ENCODE peak calls at places on chromosomes 1 and 21, in seven cellular contexts. X is HFF-Myc, Y is uterus, K is GM23248, Z is ovary, U is AG04450, J is lower lobe of right lung. B is an unnamed sample.

GRCh38 chr1:13751458-13751871 is 51.5 kb downstream of the PRDM2 start:
- DNase-seq in J (no peak), K (peak; percentile 29), Z (no peak), Y (no peak), U (no peak), X (no peak), B (no peak)

GRCh38 chr1:14869197-14869596 is 270.7 kb downstream of the KAZN start:
- DNase-seq in X (no peak), Z (no peak), J (no peak), U (no peak), K (peak; percentile 65), Y (no peak), B (peak; percentile 51)

GRCh38 chr1:59601032-59601431 is 213.7 kb upstream of the HOOK1 start:
- DNase-seq in K (peak; percentile 93), J (no peak), X (no peak), Y (no peak), U (no peak), Z (no peak), B (no peak)

GRCh38 chr1:64881281-64881680 is 85.1 kb downstream of the JAK1 start:
- DNase-seq in U (no peak), X (no peak), Z (no peak), J (no peak), Y (no peak), K (peak; percentile 85), B (no peak)

GRCh38 chr1:199313444-199313843 is 674.6 kb downstream of the PTPRC start:
- DNase-seq in J (no peak), K (peak; percentile 6), U (no peak), Y (no peak), Z (no peak), X (no peak), B (no peak)

GRCh38 chr1:206809504-206810084 is 37.3 kb upstream of the IL10 start:
- DNase-seq in K (peak; percentile 59), U (no peak), Z (no peak), J (no peak), Y (no peak), X (no peak), B (peak; percentile 34)

GRCh38 chr1:40607921-40608320 is 57.6 kb downstream of the RIMS3 start:
- DNase-seq in K (no peak), U (no peak), X (no peak), Y (no peak), J (no peak), Z (no peak), B (no peak)

GRCh38 chr1:22778842-22779520 is 68.3 kb downstream of the EPHB2 start:
- DNase-seq in U (no peak), Z (peak; percentile 68), X (no peak), J (no peak), K (no peak), Y (peak; percentile 59), B (no peak)

GRCh38 chr1:160519542-160520435 is 3.3 kb downstream of the SLAMF6 start:
- DNase-seq in J (no peak), X (no peak), Z (no peak), Y (no peak), K (no peak), U (no peak), B (peak; percentile 16)

GRCh38 chr1:24105368-24106160 is 6.4 kb downstream of the MYOM3 start:
- DNase-seq in Y (no peak), Z (no peak), K (no peak), X (no peak), J (peak; percentile 25), U (no peak), B (peak; percentile 28)

GRCh38 chr21:41166947-41167346 is 1.0 kb upstream of the BACE2 start:
- DNase-seq in K (peak; percentile 44), U (no peak), Z (peak; percentile 47), X (no peak), J (no peak), Y (peak; percentile 51), B (no peak)

GRCh38 chr1:35266306-35266705 is 2.2 kb upstream of the ZMYM4 start:
- DNase-seq in K (no peak), Y (no peak), U (no peak), X (no peak), Z (no peak), J (no peak), B (no peak)

GRCh38 chr1:204321665-204322064 is 38.1 kb downstream of the PLEKHA6 start:
- DNase-seq in U (no peak), J (no peak), Y (no peak), Z (no peak), X (no peak), K (peak; percentile 89), B (peak; percentile 44)

GRCh38 chr1:59917026-59917784 is 9.4 kb downstream of the CYP2J2 start:
- DNase-seq in Y (no peak), J (no peak), X (no peak), Z (no peak), K (no peak), U (no peak), B (no peak)

GRCh38 chr1:161032409-161032808 is 6.4 kb downstream of the TSTD1 start:
- DNase-seq in Y (no peak), X (no peak), J (no peak), K (no peak), Z (no peak), U (no peak), B (no peak)

GRCh38 chr1:224774378-224774777 is 155.1 kb upstream of the DNAH14 start:
- DNase-seq in J (no peak), X (no peak), K (no peak), Z (no peak), Y (no peak), U (no peak), B (no peak)

GRCh38 chr1:206094024-206094423 is 23.2 kb downstream of the AVPR1B start:
- DNase-seq in U (no peak), Z (no peak), Y (no peak), X (no peak), K (no peak), J (no peak), B (no peak)

GRCh38 chr1:1623181-1623630 is 7.9 kb downstream of the MIB2 start:
- DNase-seq in K (no peak), Z (no peak), U (no peak), J (no peak), X (no peak), Y (no peak), B (no peak)

GRCh38 chr1:234517087-234517802 is 38.3 kb upstream of the TARBP1 start:
- DNase-seq in J (no peak), X (no peak), Z (no peak), U (no peak), Y (no peak), K (no peak), B (no peak)

GRCh38 chr1:97427371-97427770 is 493.5 kb downstream of the DPYD start:
- DNase-seq in J (no peak), X (no peak), Y (no peak), K (no peak), U (no peak), Z (no peak), B (no peak)

GRCh38 chr1:97423397-97423796 is 497.4 kb downstream of the DPYD start:
- DNase-seq in U (no peak), Y (no peak), K (no peak), X (no peak), Z (no peak), J (no peak), B (no peak)

GRCh38 chr1:97424209-97424608 is 496.6 kb downstream of the DPYD start:
- DNase-seq in K (no peak), Y (no peak), J (no peak), Z (no peak), X (no peak), U (no peak), B (no peak)
- H3K4me3 ChIP-seq in K (no peak overlapping the region), Y (no peak overlapping the region), J (no peak overlapping the region), Z (no peak overlapping the region), X (no peak overlapping the region), U (no peak overlapping the region), B (no peak overlapping the region)

GRCh38 chr1:153636312-153636711 is 2.4 kb downstream of the CHTOP start:
- DNase-seq in U (no peak), J (no peak), K (no peak), Y (no peak), Z (no peak), X (no peak), B (no peak)
- H3K4me3 ChIP-seq in U (no peak overlapping the region), J (no peak overlapping the region), K (peak overlapping the region; percentile 100), Y (no peak overlapping the region), Z (no peak overlapping the region), X (no peak overlapping the region), B (no peak overlapping the region)

GRCh38 chr1:216926681-216927080 is 203.5 kb upstream of the ESRRG start:
- DNase-seq in Z (no peak), K (no peak), J (no peak), U (no peak), Y (no peak), X (no peak), B (no peak)
- H3K4me3 ChIP-seq in Z (no peak overlapping the region), K (no peak overlapping the region), J (no peak overlapping the region), U (no peak overlapping the region), Y (no peak overlapping the region), X (no peak overlapping the region), B (no peak overlapping the region)

GRCh38 chr1:159068877-159069276 is 7.7 kb downstream of the AIM2 start:
- DNase-seq in J (no peak), K (peak; percentile 64), Y (no peak), X (no peak), U (peak; percentile 15), Z (no peak), B (no peak)
- H3K4me3 ChIP-seq in J (no peak overlapping the region), K (no peak overlapping the region), Y (no peak overlapping the region), X (no peak overlapping the region), U (no peak overlapping the region), Z (no peak overlapping the region), B (no peak overlapping the region)

GRCh38 chr1:5974631-5975030 is 17.6 kb downstream of the NPHP4 start:
- DNase-seq in Y (no peak), Z (no peak), K (no peak), U (no peak), X (no peak), J (no peak), B (no peak)
- H3K4me3 ChIP-seq in Y (no peak overlapping the region), Z (no peak overlapping the region), K (no peak overlapping the region), U (no peak overlapping the region), X (no peak overlapping the region), J (no peak overlapping the region), B (no peak overlapping the region)

DNA sequence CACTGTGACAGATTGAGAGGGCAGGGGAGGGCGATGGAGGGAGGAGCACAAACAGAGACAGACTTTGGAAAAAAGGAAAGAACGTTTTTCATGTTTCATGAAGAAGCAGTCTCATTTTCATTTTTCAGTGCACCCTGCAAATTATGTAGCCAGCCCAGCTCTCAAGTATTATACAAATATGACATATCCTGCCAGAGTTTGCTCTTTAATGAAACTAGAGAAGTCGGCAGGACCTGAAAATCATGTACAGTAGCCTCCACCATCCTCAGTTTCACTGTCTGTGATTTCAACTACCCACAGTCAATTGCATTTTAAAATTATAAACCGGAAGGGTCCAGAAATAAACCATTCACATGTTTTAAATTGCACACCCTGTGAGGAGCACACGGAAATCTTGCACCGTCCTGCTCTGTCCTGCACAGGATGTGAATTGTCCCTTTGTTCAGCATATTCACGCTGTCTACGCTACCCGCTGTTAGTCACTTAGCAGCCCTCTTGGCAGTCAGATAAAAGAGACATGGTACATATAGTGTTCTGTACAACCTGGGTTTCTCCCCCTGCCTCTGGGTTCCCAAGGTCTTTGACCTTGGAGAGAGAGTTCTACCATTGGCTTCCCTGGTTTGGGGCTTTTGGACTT is 13.6 kb upstream of the ADARB1 start:
- DNase-seq in K (no peak), J (no peak), Z (no peak), X (no peak), U (no peak), Y (no peak), B (no peak)
- H3K4me3 ChIP-seq in K (no peak overlapping the region), J (no peak overlapping the region), Z (no peak overlapping the region), X (no peak overlapping the region), U (no peak overlapping the region), Y (no peak overlapping the region), B (no peak overlapping the region)

GRCh38 chr1:58250587-58250948 is 296.0 kb downstream of the OMA1 start:
- DNase-seq in X (no peak), Y (no peak), U (no peak), Z (no peak), K (no peak), J (no peak), B (no peak)
- H3K4me3 ChIP-seq in X (peak overlapping the region; percentile 42), Y (no peak overlapping the region), U (no peak overlapping the region), Z (peak overlapping the region; percentile 36), K (peak overlapping the region; percentile 63), J (no peak overlapping the region), B (no peak overlapping the region)